ENCODE peak calls at places on chromosome 7, in four cellular contexts. W is T-helper 1 cell, N is COR-L47, O is AG08395. H is an unnamed sample.

GRCh38 chr7:87926581-87927461 is 7.2 kb upstream of the ADAM22 start:
- DNase-seq in W (no peak), O (no peak), N (no peak), H (no peak)

GRCh38 chr7:105713488-105714465 is 132.5 kb upstream of the EFCAB10 start:
- DNase-seq in O (peak; percentile 41), W (no peak), N (no peak), H (peak; percentile 80)

GRCh38 chr7:45421826-45422225 is 152.3 kb upstream of the ADCY1 start:
- DNase-seq in N (no peak), O (no peak), W (no peak), H (no peak)

GRCh38 chr7:102275123-102275703 is 11.5 kb upstream of the SH2B2 start:
- DNase-seq in N (no peak), W (no peak), O (no peak), H (no peak)

GRCh38 chr7:148921806-148922205 is 37.7 kb upstream of the EZH2 start:
- DNase-seq in O (no peak), W (no peak), N (no peak), H (no peak)

GRCh38 chr7:135454060-135454459 is 55.8 kb downstream of the CNOT4 start:
- DNase-seq in W (no peak), N (no peak), O (no peak), H (no peak)

GRCh38 chr7:110801502-110801901 is 289.4 kb upstream of the LRRN3 start:
- DNase-seq in O (no peak), N (no peak), W (no peak), H (no peak)

GRCh38 chr7:99030145-99030856 is 113.6 kb downstream of the SMURF1 start:
- DNase-seq in W (no peak), N (no peak), O (no peak), H (no peak)

GRCh38 chr7:55348502-55348901 is 16.6 kb upstream of the LANCL2 start:
- DNase-seq in O (peak; percentile 74), N (no peak), W (no peak), H (peak; percentile 94)

GRCh38 chr7:94632338-94633024 is 23.5 kb downstream of the SGCE start:
- DNase-seq in N (peak; percentile 42), O (peak; percentile 42), W (no peak), H (peak; percentile 39)

GRCh38 chr7:136530831-136531230 is 337.6 kb upstream of the CHRM2 start:
- DNase-seq in W (no peak), N (peak; percentile 18), O (no peak), H (peak; percentile 3)

GRCh38 chr7:17651926-17652385 is 288.3 kb downstream of the SNX13 start:
- DNase-seq in W (no peak), N (no peak), O (peak; percentile 63), H (peak; percentile 68)

GRCh38 chr7:322111-322671 is 32.2 kb downstream of the FOXL3 start:
- DNase-seq in O (peak; percentile 89), W (peak; percentile 82), N (no peak), H (peak; percentile 97)

GRCh38 chr7:127677433-127678230 is 25.6 kb downstream of the SND1 start:
- DNase-seq in W (no peak), N (no peak), O (no peak), H (no peak)

GRCh38 chr7:50649259-50649885 is 84.2 kb upstream of the DDC start:
- DNase-seq in N (no peak), O (no peak), W (no peak), H (peak; percentile 59)

GRCh38 chr7:94510582-94511456 is 1.2 kb downstream of the CASD1 start:
- DNase-seq in N (peak; percentile 59), O (peak; percentile 41), W (peak; percentile 5), H (peak; percentile 87)

GRCh38 chr7:114356133-114356532 is 58.5 kb upstream of the FOXP2 start:
- DNase-seq in O (no peak), N (no peak), W (no peak), H (no peak)

GRCh38 chr7:29038463-29038862 is 80.3 kb upstream of the TRIL start:
- DNase-seq in O (no peak), N (no peak), W (no peak), H (no peak)

GRCh38 chr7:118872568-118872967 is 648.1 kb downstream of the ANKRD7 start:
- DNase-seq in O (no peak), N (peak; percentile 33), W (no peak), H (no peak)

GRCh38 chr7:3092468-3092867 is 48.8 kb upstream of the CARD11 start:
- DNase-seq in O (no peak), W (peak; percentile 52), N (no peak), H (no peak)

GRCh38 chr7:123537026-123537642 is 2.7 kb upstream of the IQUB start:
- DNase-seq in N (peak; percentile 29), W (no peak), O (no peak), H (no peak)

GRCh38 chr7:96004598-96004997 is 232.2 kb downstream of the DYNC1I1 start:
- DNase-seq in N (no peak), O (peak; percentile 80), W (no peak), H (peak; percentile 53)

GRCh38 chr7:148929176-148929575 is 45.1 kb upstream of the EZH2 start:
- DNase-seq in W (no peak), N (no peak), O (no peak), H (no peak)

GRCh38 chr7:139829654-139830130 is 628 bp downstream of the TBXAS1 start:
- DNase-seq in O (no peak), N (no peak), W (no peak), H (no peak)

GRCh38 chr7:42677751-42678231 is 234.1 kb downstream of the C7orf25 start:
- DNase-seq in N (no peak), W (no peak), O (peak; percentile 84), H (peak; percentile 82)

GRCh38 chr7:100539436-100540006 is 518 bp downstream of the AGFG2 start:
- DNase-seq in O (no peak), W (no peak), N (peak; percentile 24), H (peak; percentile 78)

GRCh38 chr7:87543623-87544022 is 57.1 kb downstream of the ABCB1 start:
- DNase-seq in N (no peak), W (no peak), O (no peak), H (no peak)

GRCh38 chr7:102836206-102836938 is 76.4 kb upstream of the LRRC17 start:
- DNase-seq in N (no peak), W (no peak), O (peak; percentile 64), H (peak; percentile 62)